ENCODE peak calls at places on chromosomes 6 and 20, in five cellular contexts. One of them, this sample, is unnamed.

GRCh38 chr20:1306316-1307135 is 22.4 kb downstream of the SDCBP2 start:
- DNase-seq in LoVo: no peak
- DNase-seq in ascending aorta: no peak
- DNase-seq in HEK293T: no peak
- DNase-seq in HCT116: no peak
- DNase-seq in this sample: no peak

GRCh38 chr6:71254323-71254722 is 34.3 kb upstream of the OGFRL1 start:
- DNase-seq in LoVo: no peak
- DNase-seq in ascending aorta: no peak
- DNase-seq in HEK293T: no peak
- DNase-seq in HCT116: no peak
- DNase-seq in this sample: no peak

GRCh38 chr6:40930555-40930954 is 108.5 kb downstream of the UNC5CL start:
- DNase-seq in ascending aorta: no peak
- DNase-seq in HCT116: no peak
- DNase-seq in HEK293T: no peak
- DNase-seq in LoVo: no peak
- DNase-seq in this sample: no peak

GRCh38 chr6:48101277-48101676 is 9.7 kb downstream of the PTCHD4 start:
- DNase-seq in ascending aorta: no peak
- DNase-seq in HEK293T: no peak
- DNase-seq in LoVo: no peak
- DNase-seq in HCT116: no peak
- DNase-seq in this sample: no peak

GRCh38 chr6:168735268-168735949 is 294.4 kb downstream of the SMOC2 start:
- DNase-seq in LoVo: no peak
- DNase-seq in ascending aorta: no peak
- DNase-seq in HEK293T: no peak
- DNase-seq in HCT116: no peak
- DNase-seq in this sample: no peak

GRCh38 chr6:154842828-154843227 is 109.6 kb downstream of the SCAF8 start:
- DNase-seq in ascending aorta: no peak
- DNase-seq in LoVo: no peak
- DNase-seq in HEK293T: no peak
- DNase-seq in HCT116: no peak
- DNase-seq in this sample: no peak

GRCh38 chr6:53189554-53189953 is 40.9 kb upstream of the GCM1 start:
- DNase-seq in ascending aorta: no peak
- DNase-seq in HCT116: no peak
- DNase-seq in HEK293T: no peak
- DNase-seq in LoVo: no peak
- DNase-seq in this sample: no peak

GRCh38 chr6:118968416-118968815 is 33.5 kb upstream of the MCM9 start:
- DNase-seq in LoVo: peak; percentile 19
- DNase-seq in HEK293T: peak; percentile 24
- DNase-seq in HCT116: peak; percentile 12
- DNase-seq in ascending aorta: no peak
- DNase-seq in this sample: no peak